ENCODE peak calls at places on chromosomes 3 and 15, in ten cellular contexts. S is esophagus squamous epithelium, E is ovary, T is body of pancreas, J is HCT116, I is stomach, L is adrenal gland, Q is tibial nerve, N is heart left ventricle, Z is uterus. A is an unnamed sample.
A peak's percentile ranks its signal among the peaks of the same experiment; 100 is the strongest.

GRCh38 chr3:127252446-127252845 is 35.4 kb downstream of the PRR20G start:
- DNase-seq in T (no peak), N (no peak), L (no peak), E (no peak), S (no peak), Q (no peak), I (no peak), J (no peak), Z (no peak), A (no peak)

GRCh38 chr3:112579232-112579631 is 17.4 kb downstream of the SLC35A5 start:
- DNase-seq in Z (no peak), S (no peak), I (no peak), E (no peak), Q (no peak), N (no peak), T (no peak), J (no peak), L (no peak), A (no peak)

GRCh38 chr3:138154534-138154933 is 20.2 kb downstream of the DBR1 start:
- DNase-seq in J (no peak), I (no peak), L (no peak), Z (no peak), E (no peak), T (no peak), N (no peak), Q (no peak), S (no peak), A (no peak)

GRCh38 chr3:43213631-43214030 is 72.7 kb upstream of the SNRK start:
- DNase-seq in Z (no peak), N (no peak), I (no peak), Q (no peak), S (no peak), T (peak; percentile 10), E (no peak), J (no peak), L (no peak), A (no peak)

GRCh38 chr3:98521897-98522537 is 685 bp downstream of the CLDND1 start:
- DNase-seq in L (peak; percentile 51), I (peak; percentile 54), T (peak; percentile 64), S (no peak), J (peak; percentile 42), Z (peak; percentile 34), N (peak; percentile 26), E (peak; percentile 20), Q (no peak), A (peak; percentile 78)

GRCh38 chr3:63442918-63443317 is 164.8 kb downstream of the SYNPR start:
- DNase-seq in J (no peak), T (no peak), I (no peak), Q (no peak), L (no peak), Z (no peak), S (no peak), N (no peak), E (no peak), A (no peak)

GRCh38 chr15:66129561-66129960 is 124.0 kb downstream of the MEGF11 start:
- DNase-seq in N (no peak), I (no peak), Q (no peak), E (no peak), Z (no peak), S (no peak), T (no peak), J (no peak), L (no peak), A (no peak)

GRCh38 chr3:56131976-56132590 is 336.2 kb downstream of the ERC2 start:
- DNase-seq in J (peak; percentile 12), E (no peak), L (peak; percentile 75), T (peak; percentile 6), Z (peak; percentile 32), N (no peak), S (no peak), Q (no peak), I (no peak), A (no peak)

GRCh38 chr3:17686613-17687012 is 55.8 kb downstream of the TBC1D5 start:
- DNase-seq in L (no peak), I (no peak), T (no peak), J (peak; percentile 16), S (no peak), E (no peak), Z (no peak), Q (no peak), N (no peak), A (no peak)

GRCh38 chr15:33005582-33005981 is 188.9 kb downstream of the FMN1 start:
- DNase-seq in T (no peak), J (no peak), Z (no peak), N (no peak), E (no peak), I (no peak), L (no peak), Q (no peak), S (no peak), A (no peak)

GRCh38 chr3:189355481-189356201 is 183.9 kb downstream of the TPRG1 start:
- DNase-seq in J (peak; percentile 67), S (no peak), T (no peak), E (no peak), N (no peak), Q (no peak), I (no peak), Z (no peak), L (peak; percentile 21), A (no peak)

GRCh38 chr3:30075514-30075913 is 530.9 kb upstream of the TGFBR2 start:
- DNase-seq in I (no peak), Z (no peak), Q (no peak), J (no peak), S (no peak), N (no peak), E (no peak), L (no peak), T (no peak), A (no peak)

GRCh38 chr15:42994546-42994945 is 74.0 kb upstream of the TTBK2 start:
- DNase-seq in J (no peak), N (no peak), I (no peak), Z (no peak), Q (no peak), L (no peak), S (no peak), E (no peak), T (no peak), A (no peak)
- H3K36me3 ChIP-seq in J (no peaks in the 10 kb centered on the region), N (peaks cover 1% of the 10 kb centered on the region), I (peaks cover 80% of the 10 kb centered on the region), Z (no peaks in the 10 kb centered on the region), Q (no peaks in the 10 kb centered on the region), L (peaks cover 7% of the 10 kb centered on the region), S (peaks cover 62% of the 10 kb centered on the region), E (peaks cover 3% of the 10 kb centered on the region), T (peaks cover 11% of the 10 kb centered on the region), A (peaks cover 7% of the 10 kb centered on the region)

DNA sequence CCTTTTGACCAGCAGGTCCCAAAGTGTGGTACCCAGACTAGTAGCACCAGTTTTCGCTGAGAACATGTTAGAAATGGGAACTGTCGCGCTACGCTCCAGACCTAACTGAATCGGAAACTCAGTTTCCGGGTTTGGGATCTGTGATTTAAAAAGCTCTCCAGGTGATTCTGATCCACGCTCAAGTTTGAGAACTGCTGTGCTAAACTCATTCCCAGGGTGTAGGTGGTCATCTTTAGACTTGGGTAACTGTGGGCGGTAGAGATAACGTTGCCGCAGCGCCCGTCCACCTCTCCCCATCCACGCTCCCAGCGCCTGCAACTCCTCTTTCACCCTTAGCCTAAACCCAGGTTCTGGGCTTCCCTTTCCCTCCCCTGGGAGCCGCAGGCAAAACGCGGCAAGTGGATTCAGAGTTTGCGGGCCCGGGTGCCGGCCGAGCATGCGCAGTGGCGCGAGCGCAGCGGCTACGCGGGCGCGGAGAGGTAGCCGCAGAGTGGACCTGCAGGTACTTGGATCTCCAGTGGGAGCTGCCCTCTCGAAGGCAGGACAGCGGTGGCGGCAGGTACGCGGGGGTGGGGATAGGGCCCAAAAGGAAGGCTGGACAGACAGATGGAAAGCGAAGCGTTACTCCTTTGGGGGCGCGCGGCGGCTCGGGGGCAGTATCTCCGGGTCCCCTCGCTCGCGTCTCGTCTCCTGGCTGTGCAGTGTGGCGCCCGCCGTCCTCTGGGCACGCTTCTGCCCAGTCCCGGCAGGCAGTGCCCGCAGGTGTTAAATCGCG is at the start of gene PLS1:
- DNase-seq in S (no peak), Z (peak; percentile 78), J (peak; percentile 86), L (peak; percentile 84), T (peak; percentile 91), N (peak; percentile 84), E (peak; percentile 77), I (peak; percentile 93), Q (peak; percentile 42), A (peak; percentile 94)
- H3K27ac ChIP-seq in S (peak within 1 kb of the TSS; percentile 69), Z (no peak within 1 kb of the TSS), J (peak within 1 kb of the TSS; percentile 78), L (peak within 1 kb of the TSS; percentile 76), T (peak within 1 kb of the TSS; percentile 86), N (peak within 1 kb of the TSS; percentile 47), E (no peak within 1 kb of the TSS), I (peak within 1 kb of the TSS; percentile 96), Q (no peak within 1 kb of the TSS), A (peak within 1 kb of the TSS; percentile 50)

GRCh38 chr15:82647045-82647834 is at the start of gene CPEB1:
- DNase-seq in T (peak; percentile 62), J (no peak), S (no peak), Q (no peak), E (peak; percentile 86), L (peak; percentile 71), N (peak; percentile 46), I (no peak), Z (peak; percentile 68), A (no peak)

GRCh38 chr15:82648257-82649103 is 1.3 kb upstream of the CPEB1 start:
- DNase-seq in T (no peak), J (no peak), N (no peak), L (no peak), E (peak; percentile 18), S (no peak), Q (no peak), I (no peak), Z (peak; percentile 18), A (no peak)

GRCh38 chr15:82646250-82647044 is 716 bp downstream of the CPEB1 start:
- DNase-seq in E (peak; percentile 46), L (peak; percentile 26), Q (no peak), J (no peak), S (no peak), I (no peak), T (peak; percentile 69), N (no peak), Z (peak; percentile 18), A (no peak)

GRCh38 chr15:82649226-82649999 is 2.2 kb upstream of the CPEB1 start:
- DNase-seq in J (no peak), T (no peak), L (no peak), Q (no peak), S (no peak), E (no peak), I (no peak), N (no peak), Z (no peak), A (no peak)

DNA sequence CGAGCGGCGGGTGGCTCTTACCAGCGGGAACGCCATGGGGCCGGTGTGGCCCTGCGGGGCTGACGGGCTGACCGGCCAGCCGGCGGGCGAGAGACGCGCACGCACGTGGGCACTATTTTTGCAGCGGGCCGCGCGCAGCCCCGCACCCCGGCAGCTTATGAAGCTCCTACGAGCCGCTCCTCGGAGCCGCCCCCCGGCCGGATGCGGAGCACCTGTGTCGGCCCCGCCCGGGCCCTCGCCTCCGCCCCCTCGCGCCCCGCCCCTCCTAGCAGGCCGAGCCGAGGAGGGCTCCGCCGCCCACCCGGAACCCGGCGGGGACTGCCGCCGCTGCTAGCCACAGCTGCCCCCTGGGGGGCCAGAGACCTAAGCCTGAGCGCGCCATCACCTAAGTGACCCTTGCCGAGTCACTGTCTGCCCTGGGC is 683 bp upstream of the CPEB1 start:
- DNase-seq in J (no peak), N (no peak), I (no peak), S (no peak), T (peak; percentile 38), Q (no peak), L (no peak), E (no peak), Z (peak; percentile 26), A (peak; percentile 83)
- TF ChIP-seq POLR2A in J (no peak), N (no peak), I (no peak), S (no peak), T (no peak), Q (no peak), L (no peak), E (no peak), Z (no peak), A (no peak)

GRCh38 chr15:75371901-75372688 is 3.7 kb upstream of the MAN2C1 start:
- DNase-seq in N (no peak), Z (no peak), T (no peak), S (no peak), Q (no peak), E (no peak), J (no peak), I (no peak), L (no peak), A (no peak)
- H3K36me3 ChIP-seq in N (peaks cover 20% of the 10 kb centered on the region), Z (no peaks in the 10 kb centered on the region), T (peaks cover 16% of the 10 kb centered on the region), S (peaks cover 79% of the 10 kb centered on the region), Q (peaks cover 6% of the 10 kb centered on the region), E (no peaks in the 10 kb centered on the region), J (peaks cover 27% of the 10 kb centered on the region), I (peaks cover 65% of the 10 kb centered on the region), L (peaks cover 56% of the 10 kb centered on the region), A (no peaks in the 10 kb centered on the region)

A was measured in spleen.